ENCODE peak calls at places on chromosomes 16 and 17, in nine cellular contexts. G is neural crest cell, W is Calu3, I is lower leg skin, D is MM.1S, B is colonic mucosa, K is WTC11, E is lung, P is AG04449. C is an unnamed sample.

GRCh38 chr17:44004077-44004760 is at the start of gene NAGS:
- DNase-seq in P (no peak), W (peak), G (no peak), I (no peak), D (no peak), E (peak), K (peak), B (peak), C (no peak)

GRCh38 chr16:85180047-85180878 is 68.0 kb upstream of the CIBAR2 start:
- DNase-seq in G (no peak), K (no peak), I (no peak), W (no peak), D (no peak), E (no peak), P (no peak), B (no peak), C (no peak)

GRCh38 chr17:65743313-65743665 is 181.8 kb upstream of the AXIN2 start:
- DNase-seq in D (no peak), K (no peak), E (no peak), I (no peak), W (no peak), G (no peak), P (no peak), B (no peak), C (no peak)

GRCh38 chr17:44022246-44022645 is 7.5 kb upstream of the TMEM101 start:
- DNase-seq in I (no peak), K (no peak), P (no peak), D (no peak), B (no peak), E (no peak), G (no peak), W (no peak), C (no peak)

GRCh38 chr17:16987830-16988601 is 16.1 kb upstream of the TNFRSF13B start:
- DNase-seq in K (no peak), I (peak), E (peak), D (peak), G (no peak), P (peak), B (peak), W (no peak), C (no peak)

GRCh38 chr17:82287849-82288601 is 14.5 kb upstream of the CSNK1D start:
- DNase-seq in K (no peak), B (peak), D (no peak), P (no peak), G (no peak), W (peak), I (no peak), E (peak), C (no peak)

GRCh38 chr16:49129935-49130334 is 151.7 kb downstream of the CBLN1 start:
- DNase-seq in B (no peak), P (no peak), D (no peak), I (no peak), G (no peak), K (no peak), E (no peak), W (no peak), C (no peak)

GRCh38 chr17:82681547-82681946 is 17.0 kb downstream of the RAB40B start:
- DNase-seq in W (no peak), K (no peak), B (no peak), G (no peak), I (no peak), P (no peak), D (no peak), E (no peak), C (no peak)

GRCh38 chr17:2235792-2236365 is 67.7 kb downstream of the SMG6 start:
- DNase-seq in P (no peak), E (no peak), I (no peak), K (no peak), G (no peak), D (no peak), B (no peak), W (no peak), C (no peak)

DNA sequence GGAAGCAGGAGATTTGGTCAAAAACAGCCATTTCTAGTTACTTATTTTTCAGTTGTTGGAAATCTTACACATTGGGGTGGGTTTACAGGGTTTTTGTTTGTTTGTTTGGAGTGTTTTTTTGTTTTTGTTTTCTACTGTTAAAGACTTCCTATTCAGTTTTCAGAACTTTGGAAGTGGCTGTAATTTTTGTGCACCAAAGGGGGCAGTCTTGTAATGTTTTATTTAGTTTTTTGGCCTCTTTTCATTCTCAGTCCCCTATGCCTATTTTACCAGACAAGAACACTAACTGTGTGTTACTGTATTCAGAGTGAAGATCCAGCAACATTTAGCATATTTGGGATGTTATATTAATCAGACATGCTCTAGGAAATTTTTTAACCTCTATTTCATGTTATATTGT is 20.6 kb downstream of the TPPP3 start:
- DNase-seq in P (no peak), B (no peak), W (no peak), G (no peak), K (no peak), E (no peak), I (no peak), D (peak), C (no peak)
- TF ChIP-seq CTCF in P (no peak), B (no peak), W (peak), G (peak), K (no peak), E (peak), I (no peak), D (peak), C (peak)

DNA sequence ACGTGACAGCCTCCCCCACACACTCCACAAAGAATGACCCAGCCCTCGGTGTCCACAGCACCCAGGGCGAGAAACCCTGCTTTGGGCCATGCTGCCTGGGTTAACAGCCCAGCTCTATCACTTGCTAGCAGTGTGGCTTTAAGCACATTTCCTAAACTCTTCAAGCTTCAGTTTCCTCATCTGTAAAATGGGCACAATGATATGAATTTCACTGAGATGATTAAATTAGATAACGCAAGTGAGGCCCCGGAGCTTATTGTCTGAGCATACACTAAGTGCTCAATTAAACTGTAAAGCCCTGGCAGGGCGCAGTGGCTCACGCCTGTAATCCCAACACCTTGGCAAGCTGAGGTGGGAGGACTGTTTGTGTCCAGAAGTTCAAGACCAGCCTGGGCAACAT is 79.4 kb downstream of the LITAF start:
- DNase-seq in G (no peak), P (no peak), K (no peak), I (no peak), B (no peak), W (no peak), D (no peak), E (no peak), C (no peak)
- TF ChIP-seq CTCF in G (no peak), P (no peak), K (no peak), I (no peak), B (no peak), W (no peak), D (no peak), E (no peak), C (no peak)

DNA sequence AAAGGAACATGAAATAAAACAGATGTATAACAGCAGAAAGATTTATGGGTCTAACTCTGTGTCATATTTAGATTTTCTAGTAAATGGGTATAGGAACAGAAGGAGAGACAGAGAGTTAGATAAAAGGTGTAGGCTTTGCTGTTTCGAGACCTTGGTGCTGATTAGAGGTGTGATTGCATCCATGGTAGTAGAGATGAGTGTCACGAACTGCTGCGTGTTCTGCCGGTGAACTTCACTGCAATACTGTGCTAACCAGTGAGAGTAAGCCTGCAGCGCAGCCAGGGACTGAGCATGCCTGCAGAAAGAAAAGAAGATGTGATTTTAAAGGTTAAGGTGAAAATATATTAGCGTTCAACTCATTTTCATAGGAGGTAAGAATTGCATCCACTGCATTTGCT is 53.7 kb upstream of the GSG1L start:
- DNase-seq in B (no peak), W (no peak), E (no peak), P (no peak), I (no peak), D (no peak), K (no peak), G (no peak), C (no peak)
- TF ChIP-seq CTCF in B (no peak), W (no peak), E (no peak), P (no peak), I (no peak), D (no peak), K (no peak), G (no peak), C (no peak)

DNA sequence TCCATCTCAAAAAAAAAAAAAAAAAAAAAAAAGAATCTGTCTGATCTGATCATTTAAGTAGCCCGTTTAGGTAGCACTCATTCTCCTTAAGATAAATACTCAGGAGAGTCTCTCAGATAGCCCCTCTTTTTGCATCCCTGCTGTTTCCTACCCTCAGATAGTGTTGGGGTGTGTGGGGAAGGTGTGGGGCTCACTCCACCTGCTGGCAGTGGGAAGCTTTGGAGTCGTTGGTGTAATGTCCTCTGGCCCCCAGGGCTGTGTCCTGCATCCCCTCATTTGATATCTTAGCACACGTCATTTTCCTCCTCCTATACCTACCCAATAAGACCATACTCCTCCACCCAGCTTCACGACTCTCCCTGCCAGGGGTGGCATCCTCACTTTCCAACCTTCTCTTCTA is 20.5 kb upstream of the MYH10 start:
- DNase-seq in K (no peak), I (no peak), D (no peak), B (no peak), P (no peak), G (no peak), E (no peak), W (no peak), C (no peak)
- TF ChIP-seq CTCF in K (no peak), I (no peak), D (peak), B (no peak), P (no peak), G (no peak), E (no peak), W (no peak), C (no peak)

GRCh38 chr16:31168848-31169247 is 11.1 kb upstream of the FUS start:
- DNase-seq in P (no peak), D (no peak), K (no peak), I (no peak), G (no peak), B (no peak), E (no peak), W (no peak), C (no peak)

DNA sequence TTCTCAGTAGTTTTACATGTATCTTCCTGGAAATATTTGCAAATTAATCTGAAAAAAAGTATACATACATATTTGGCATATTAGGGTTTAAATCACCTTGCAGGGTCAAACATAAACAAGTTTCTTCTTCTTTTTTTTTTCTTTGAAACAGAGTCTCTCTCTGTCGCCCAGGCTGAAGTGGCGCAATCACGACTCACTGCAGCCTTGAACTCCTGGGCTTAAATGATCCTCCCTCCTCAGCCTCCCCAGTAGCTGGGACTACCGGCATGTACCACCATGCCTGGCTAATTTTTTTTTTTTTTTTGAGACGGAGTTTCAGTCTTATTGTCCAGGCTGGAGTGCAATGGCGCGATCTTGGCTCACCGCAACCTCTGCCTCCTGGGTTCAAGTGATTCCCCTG is 12.6 kb upstream of the FUS start:
- DNase-seq in E (no peak), G (no peak), P (no peak), I (no peak), B (no peak), D (no peak), K (no peak), W (no peak), C (no peak)
- TF ChIP-seq CTCF in E (no peak), G (no peak), P (no peak), I (no peak), B (no peak), D (no peak), K (no peak), W (no peak), C (no peak)

GRCh38 chr16:66754819-66755218 is 3.4 kb upstream of the DYNC1LI2 start:
- DNase-seq in E (no peak), K (no peak), I (no peak), P (no peak), B (no peak), W (no peak), D (no peak), G (no peak), C (no peak)

GRCh38 chr16:66752379-66752778 is 970 bp upstream of the DYNC1LI2 start:
- DNase-seq in D (no peak), B (no peak), I (no peak), W (no peak), P (no peak), G (no peak), K (no peak), E (peak), C (no peak)

GRCh38 chr16:66754211-66754610 is 2.8 kb upstream of the DYNC1LI2 start:
- DNase-seq in G (no peak), K (no peak), I (no peak), P (no peak), W (no peak), E (no peak), B (no peak), D (no peak), C (no peak)

GRCh38 chr16:66752958-66753357 is 1.5 kb upstream of the DYNC1LI2 start:
- DNase-seq in D (no peak), W (no peak), P (no peak), E (no peak), K (no peak), B (no peak), I (no peak), G (no peak), C (no peak)

DNA sequence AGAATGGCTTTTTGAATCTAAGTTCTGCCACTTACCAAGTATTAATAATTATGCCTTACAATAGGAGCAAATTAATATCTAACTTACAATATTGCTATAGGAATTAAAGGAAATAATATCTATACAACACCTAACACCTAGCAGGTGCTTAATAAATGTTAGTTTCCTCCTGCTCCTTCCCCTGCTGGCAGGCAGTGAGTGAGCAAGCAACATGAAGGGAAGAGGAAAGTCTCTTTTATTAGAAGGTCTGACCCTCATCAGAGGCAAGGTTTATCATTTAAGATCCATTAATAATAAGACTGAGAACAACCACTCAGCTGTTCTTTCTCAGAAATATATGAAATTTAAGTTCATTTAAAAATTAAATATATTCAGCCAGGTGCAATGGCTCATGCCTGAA is 6.7 kb upstream of the DYNC1LI2 start:
- DNase-seq in G (no peak), D (no peak), K (no peak), P (no peak), E (no peak), I (no peak), B (no peak), W (no peak), C (no peak)
- TF ChIP-seq CTCF in G (no peak), D (no peak), K (no peak), P (no peak), E (no peak), I (no peak), B (no peak), W (no peak), C (no peak)

DNA sequence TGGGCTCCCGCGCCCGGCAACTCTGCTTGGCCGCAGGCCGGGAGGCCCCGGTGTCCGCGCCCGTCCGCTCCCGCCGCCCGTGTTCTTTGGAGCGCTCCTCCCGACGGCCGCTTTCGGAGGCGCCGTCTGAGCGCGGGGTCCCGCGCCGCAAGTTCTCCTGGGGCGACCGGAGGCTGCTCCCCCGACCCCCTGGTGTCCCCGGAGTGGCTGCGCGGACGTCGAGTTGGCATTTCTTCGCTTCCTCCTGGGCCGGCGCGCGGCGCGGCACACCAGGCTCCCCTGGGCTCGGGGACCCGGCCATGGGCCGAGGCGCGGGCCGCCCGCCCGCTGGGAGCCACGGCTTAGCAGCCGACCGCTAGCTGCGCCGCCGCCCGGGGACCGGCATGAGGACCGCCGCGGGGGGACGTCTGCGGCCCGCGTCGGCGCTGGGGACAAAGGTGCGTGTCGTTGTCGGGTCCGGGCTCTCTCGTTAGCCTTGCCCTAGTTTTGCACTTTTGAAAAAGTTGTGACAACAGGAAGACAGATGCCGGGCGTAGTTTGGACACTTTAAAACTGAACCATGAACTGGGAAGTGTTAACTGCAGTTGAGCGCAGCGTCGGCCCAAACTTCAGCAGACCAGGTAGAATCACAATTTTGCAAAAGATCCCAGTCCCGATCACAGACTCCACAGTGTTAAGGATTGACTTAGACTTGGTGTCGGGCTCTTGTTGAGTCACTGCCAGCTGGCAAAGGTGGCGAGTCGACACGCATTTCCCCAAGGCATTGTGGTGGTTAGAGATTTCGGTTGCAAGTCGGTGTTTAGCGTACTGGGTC is 700 bp downstream of the UBN1 start:
- DNase-seq in I (peak), W (peak), K (peak), P (no peak), B (peak), D (peak), E (peak), G (peak), C (no peak)
- TF ChIP-seq CTCF in I (no peak), W (no peak), K (no peak), P (no peak), B (no peak), D (no peak), E (no peak), G (no peak), C (no peak)

C was measured in D721Med.